ENCODE peak calls at places on chromosome 6, in seven cellular contexts. One of them, this sample, is unnamed. For H3K4me1, the result is how much of the 10 kb centered on the place peaks cover.

GRCh38 chr6:168968228-168968627 is 285.4 kb downstream of the THBS2 start:
- DNase-seq in psoas muscle: peak
- DNase-seq in right cardiac atrium: peak
- DNase-seq in GM23338: peak
- DNase-seq in adrenal gland: no peak
- DNase-seq in CD8-positive, alpha-beta memory T cell: no peak
- DNase-seq in A549: no peak
- DNase-seq in this sample: no peak

GRCh38 chr6:169157474-169158181 is 96.0 kb downstream of the THBS2 start:
- DNase-seq in CD8-positive, alpha-beta memory T cell: no peak
- DNase-seq in right cardiac atrium: no peak
- DNase-seq in psoas muscle: no peak
- DNase-seq in GM23338: no peak
- DNase-seq in adrenal gland: no peak
- DNase-seq in A549: no peak
- DNase-seq in this sample: no peak

GRCh38 chr6:65671922-65672321 is 35.1 kb downstream of the EYS start:
- DNase-seq in psoas muscle: no peak
- DNase-seq in GM23338: no peak
- DNase-seq in right cardiac atrium: no peak
- DNase-seq in CD8-positive, alpha-beta memory T cell: no peak
- DNase-seq in A549: no peak
- DNase-seq in adrenal gland: no peak
- DNase-seq in this sample: no peak

GRCh38 chr6:718345-718744 is 25.4 kb upstream of the EXOC2 start:
- DNase-seq in right cardiac atrium: no peak
- DNase-seq in psoas muscle: no peak
- DNase-seq in A549: no peak
- DNase-seq in adrenal gland: no peak
- DNase-seq in CD8-positive, alpha-beta memory T cell: no peak
- DNase-seq in GM23338: peak
- DNase-seq in this sample: no peak

GRCh38 chr6:44179648-44180047 is 21.0 kb downstream of the CAPN11 start:
- DNase-seq in psoas muscle: no peak
- DNase-seq in GM23338: no peak
- DNase-seq in CD8-positive, alpha-beta memory T cell: no peak
- DNase-seq in adrenal gland: no peak
- DNase-seq in A549: no peak
- DNase-seq in right cardiac atrium: no peak
- DNase-seq in this sample: no peak

GRCh38 chr6:139219746-139220145 is 72.1 kb downstream of the TXLNB start:
- DNase-seq in psoas muscle: no peak
- DNase-seq in GM23338: no peak
- DNase-seq in adrenal gland: no peak
- DNase-seq in CD8-positive, alpha-beta memory T cell: no peak
- DNase-seq in A549: no peak
- DNase-seq in right cardiac atrium: no peak
- DNase-seq in this sample: no peak

GRCh38 chr6:107080036-107080435 is 35.3 kb downstream of the BEND3 start:
- DNase-seq in adrenal gland: no peak
- DNase-seq in CD8-positive, alpha-beta memory T cell: no peak
- DNase-seq in GM23338: peak
- DNase-seq in A549: no peak
- DNase-seq in psoas muscle: no peak
- DNase-seq in right cardiac atrium: no peak
- DNase-seq in this sample: no peak

GRCh38 chr6:149393002-149393679 is 6.9 kb upstream of the SUMO4 start:
- DNase-seq in psoas muscle: no peak
- DNase-seq in CD8-positive, alpha-beta memory T cell: no peak
- DNase-seq in GM23338: no peak
- DNase-seq in right cardiac atrium: no peak
- DNase-seq in A549: no peak
- DNase-seq in adrenal gland: no peak
- DNase-seq in this sample: no peak

GRCh38 chr6:170529839-170530520 is 23.1 kb downstream of the PSMB1 start:
- DNase-seq in A549: peak
- DNase-seq in adrenal gland: peak
- DNase-seq in GM23338: peak
- DNase-seq in right cardiac atrium: peak
- DNase-seq in psoas muscle: peak
- DNase-seq in CD8-positive, alpha-beta memory T cell: peak
- DNase-seq in this sample: peak

GRCh38 chr6:129031051-129031599 is 148.2 kb downstream of the LAMA2 start:
- DNase-seq in CD8-positive, alpha-beta memory T cell: no peak
- DNase-seq in psoas muscle: no peak
- DNase-seq in A549: no peak
- DNase-seq in adrenal gland: no peak
- DNase-seq in GM23338: no peak
- DNase-seq in right cardiac atrium: no peak
- DNase-seq in this sample: no peak

GRCh38 chr6:107730106-107730505 is 94.0 kb downstream of the SCML4 start:
- DNase-seq in CD8-positive, alpha-beta memory T cell: no peak
- DNase-seq in GM23338: peak
- DNase-seq in A549: no peak
- DNase-seq in right cardiac atrium: no peak
- DNase-seq in psoas muscle: no peak
- DNase-seq in adrenal gland: no peak
- DNase-seq in this sample: no peak

GRCh38 chr6:45513843-45514242 is 136.1 kb upstream of the SUPT3H start:
- DNase-seq in psoas muscle: no peak
- DNase-seq in GM23338: no peak
- DNase-seq in right cardiac atrium: no peak
- DNase-seq in A549: no peak
- DNase-seq in adrenal gland: no peak
- DNase-seq in CD8-positive, alpha-beta memory T cell: no peak
- DNase-seq in this sample: no peak

GRCh38 chr6:46051962-46052361 is 36.3 kb upstream of the CLIC5 start:
- DNase-seq in adrenal gland: no peak
- DNase-seq in GM23338: no peak
- DNase-seq in psoas muscle: no peak
- DNase-seq in right cardiac atrium: no peak
- DNase-seq in CD8-positive, alpha-beta memory T cell: no peak
- DNase-seq in A549: no peak
- DNase-seq in this sample: no peak

GRCh38 chr6:49082611-49083010 is 380.4 kb downstream of the MMUT start:
- DNase-seq in psoas muscle: no peak
- DNase-seq in A549: no peak
- DNase-seq in CD8-positive, alpha-beta memory T cell: no peak
- DNase-seq in GM23338: no peak
- DNase-seq in adrenal gland: no peak
- DNase-seq in right cardiac atrium: no peak
- DNase-seq in this sample: no peak

GRCh38 chr6:37488464-37488863 is 11.2 kb downstream of the CCDC167 start:
- DNase-seq in right cardiac atrium: no peak
- DNase-seq in A549: no peak
- DNase-seq in CD8-positive, alpha-beta memory T cell: no peak
- DNase-seq in psoas muscle: no peak
- DNase-seq in adrenal gland: no peak
- DNase-seq in GM23338: no peak
- DNase-seq in this sample: no peak

GRCh38 chr6:42177514-42178364 is 4.6 kb downstream of the GUCA1A start:
- DNase-seq in GM23338: peak
- DNase-seq in right cardiac atrium: no peak
- DNase-seq in psoas muscle: no peak
- DNase-seq in adrenal gland: no peak
- DNase-seq in A549: no peak
- DNase-seq in CD8-positive, alpha-beta memory T cell: no peak
- DNase-seq in this sample: no peak

GRCh38 chr6:60670036-60670435 is 1616.0 kb downstream of the KHDRBS2 start:
- DNase-seq in adrenal gland: no peak
- DNase-seq in CD8-positive, alpha-beta memory T cell: no peak
- DNase-seq in right cardiac atrium: no peak
- DNase-seq in A549: no peak
- DNase-seq in GM23338: no peak
- DNase-seq in psoas muscle: no peak
- DNase-seq in this sample: no peak

GRCh38 chr6:106116125-106116524 is 30.0 kb downstream of the PRDM1 start:
- DNase-seq in psoas muscle: no peak
- DNase-seq in CD8-positive, alpha-beta memory T cell: no peak
- DNase-seq in adrenal gland: peak
- DNase-seq in A549: no peak
- DNase-seq in right cardiac atrium: no peak
- DNase-seq in GM23338: no peak
- DNase-seq in this sample: no peak

GRCh38 chr6:16688984-16689636 is 72.2 kb downstream of the ATXN1 start:
- DNase-seq in psoas muscle: no peak
- DNase-seq in A549: no peak
- DNase-seq in CD8-positive, alpha-beta memory T cell: no peak
- DNase-seq in right cardiac atrium: no peak
- DNase-seq in adrenal gland: no peak
- DNase-seq in GM23338: no peak
- DNase-seq in this sample: no peak

GRCh38 chr6:136288566-136289326 is 900 bp downstream of the BCLAF1 start:
- DNase-seq in psoas muscle: peak
- DNase-seq in CD8-positive, alpha-beta memory T cell: peak
- DNase-seq in adrenal gland: peak
- DNase-seq in GM23338: peak
- DNase-seq in A549: peak
- DNase-seq in right cardiac atrium: peak
- DNase-seq in this sample: peak

GRCh38 chr6:40957616-40958492 is 81.2 kb downstream of the UNC5CL start:
- DNase-seq in GM23338: no peak
- DNase-seq in CD8-positive, alpha-beta memory T cell: no peak
- DNase-seq in psoas muscle: no peak
- DNase-seq in adrenal gland: no peak
- DNase-seq in A549: peak
- DNase-seq in right cardiac atrium: no peak
- DNase-seq in this sample: no peak
- H3K4me1 ChIP-seq in GM23338: under half
- H3K4me1 ChIP-seq in CD8-positive, alpha-beta memory T cell: under half
- H3K4me1 ChIP-seq in psoas muscle: under half
- H3K4me1 ChIP-seq in adrenal gland: under half
- H3K4me1 ChIP-seq in A549: half or more
- H3K4me1 ChIP-seq in right cardiac atrium: under half
- H3K4me1 ChIP-seq in this sample: under half

GRCh38 chr6:56247654-56248122 is 308 bp upstream of the COL21A1 start:
- DNase-seq in adrenal gland: no peak
- DNase-seq in CD8-positive, alpha-beta memory T cell: no peak
- DNase-seq in GM23338: no peak
- DNase-seq in right cardiac atrium: no peak
- DNase-seq in psoas muscle: no peak
- DNase-seq in A549: no peak
- DNase-seq in this sample: no peak
- H3K4me3 ChIP-seq in adrenal gland: peak
- H3K4me3 ChIP-seq in CD8-positive, alpha-beta memory T cell: no peak
- H3K4me3 ChIP-seq in GM23338: peak
- H3K4me3 ChIP-seq in right cardiac atrium: peak
- H3K4me3 ChIP-seq in psoas muscle: peak
- H3K4me3 ChIP-seq in A549: peak
- H3K4me3 ChIP-seq in this sample: peak

DNA sequence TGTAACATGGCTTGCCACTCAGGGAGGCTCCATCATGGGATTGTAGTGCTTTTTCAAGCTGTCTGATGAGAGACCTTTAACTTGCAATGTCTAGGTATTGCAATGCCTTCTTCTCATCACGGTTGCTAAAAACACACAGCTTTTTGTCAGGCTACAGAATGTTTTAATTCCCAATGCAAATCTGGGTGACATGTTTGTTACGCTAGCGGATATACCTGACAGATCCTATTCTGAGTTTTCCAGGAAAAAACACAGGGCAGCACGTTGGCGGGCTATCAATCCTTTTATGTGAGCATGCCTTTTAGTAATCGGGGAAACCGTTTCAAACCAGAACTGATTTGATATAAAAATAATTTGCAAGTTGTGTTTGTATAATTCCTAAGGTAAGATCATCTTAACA is 577.2 kb upstream of the MAP3K7 start:
- DNase-seq in adrenal gland: no peak
- DNase-seq in GM23338: no peak
- DNase-seq in psoas muscle: no peak
- DNase-seq in CD8-positive, alpha-beta memory T cell: no peak
- DNase-seq in A549: no peak
- DNase-seq in right cardiac atrium: no peak
- DNase-seq in this sample: no peak
- H3K4me1 ChIP-seq in adrenal gland: under half
- H3K4me1 ChIP-seq in GM23338: under half
- H3K4me1 ChIP-seq in psoas muscle: under half
- H3K4me1 ChIP-seq in CD8-positive, alpha-beta memory T cell: under half
- H3K4me1 ChIP-seq in A549: under half
- H3K4me1 ChIP-seq in right cardiac atrium: under half
- H3K4me1 ChIP-seq in this sample: under half

GRCh38 chr6:34240329-34241248 is 3.9 kb downstream of the HMGA1 start:
- DNase-seq in adrenal gland: peak
- DNase-seq in GM23338: no peak
- DNase-seq in A549: no peak
- DNase-seq in CD8-positive, alpha-beta memory T cell: no peak
- DNase-seq in right cardiac atrium: no peak
- DNase-seq in psoas muscle: no peak
- DNase-seq in this sample: no peak
- H3K4me3 ChIP-seq in adrenal gland: no peak
- H3K4me3 ChIP-seq in GM23338: peak
- H3K4me3 ChIP-seq in A549: no peak
- H3K4me3 ChIP-seq in CD8-positive, alpha-beta memory T cell: no peak
- H3K4me3 ChIP-seq in right cardiac atrium: no peak
- H3K4me3 ChIP-seq in psoas muscle: no peak
- H3K4me3 ChIP-seq in this sample: no peak

DNA sequence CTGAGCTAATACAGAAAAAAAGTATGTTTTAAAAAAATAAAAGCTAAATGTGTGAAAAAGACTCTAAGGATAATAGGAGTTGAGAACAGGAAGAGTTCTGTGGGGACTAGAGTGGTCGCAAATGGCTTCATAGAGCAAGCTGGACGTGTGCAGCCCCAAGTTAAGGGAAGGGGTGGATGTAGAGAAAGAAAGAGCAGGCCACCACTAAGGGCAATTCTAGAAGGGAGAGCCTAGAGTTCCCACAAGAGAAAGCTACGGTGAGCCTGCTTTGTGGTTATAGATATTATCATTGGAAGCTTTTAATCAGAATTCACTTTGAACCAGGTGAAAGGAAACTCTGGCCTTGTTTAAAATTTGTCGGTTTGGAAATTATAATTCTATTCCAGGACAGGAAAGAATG is 101.6 kb downstream of the HIVEP2 start:
- DNase-seq in right cardiac atrium: no peak
- DNase-seq in psoas muscle: no peak
- DNase-seq in adrenal gland: no peak
- DNase-seq in A549: no peak
- DNase-seq in CD8-positive, alpha-beta memory T cell: no peak
- DNase-seq in GM23338: no peak
- DNase-seq in this sample: no peak
- H3K4me1 ChIP-seq in right cardiac atrium: under half
- H3K4me1 ChIP-seq in psoas muscle: half or more
- H3K4me1 ChIP-seq in adrenal gland: under half
- H3K4me1 ChIP-seq in A549: half or more
- H3K4me1 ChIP-seq in CD8-positive, alpha-beta memory T cell: half or more
- H3K4me1 ChIP-seq in GM23338: half or more
- H3K4me1 ChIP-seq in this sample: under half

DNA sequence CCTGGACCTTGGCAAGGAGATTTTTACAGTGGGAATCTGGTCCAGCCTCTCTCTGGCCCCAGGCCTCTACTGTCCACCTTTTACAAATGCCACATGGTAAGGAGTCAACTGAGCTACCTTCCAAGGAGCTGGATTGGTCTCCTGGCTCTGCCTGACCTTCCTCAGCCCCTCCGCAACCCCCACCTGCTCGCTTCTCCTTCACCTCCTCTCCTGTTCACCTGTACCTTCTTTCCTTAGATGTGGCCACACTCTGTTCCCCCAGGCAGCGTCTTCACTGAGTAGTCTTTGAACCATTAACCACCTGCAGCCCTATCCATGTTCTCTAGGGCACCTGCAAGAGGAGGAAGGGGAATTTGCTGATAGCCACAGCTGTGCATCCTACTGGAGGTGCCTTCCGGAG is 55.3 kb upstream of the DDR1 start:
- DNase-seq in CD8-positive, alpha-beta memory T cell: no peak
- DNase-seq in adrenal gland: no peak
- DNase-seq in right cardiac atrium: no peak
- DNase-seq in psoas muscle: no peak
- DNase-seq in A549: no peak
- DNase-seq in GM23338: no peak
- DNase-seq in this sample: no peak
- H3K4me3 ChIP-seq in CD8-positive, alpha-beta memory T cell: peak
- H3K4me3 ChIP-seq in adrenal gland: no peak
- H3K4me3 ChIP-seq in right cardiac atrium: no peak
- H3K4me3 ChIP-seq in psoas muscle: no peak
- H3K4me3 ChIP-seq in A549: no peak
- H3K4me3 ChIP-seq in GM23338: no peak
- H3K4me3 ChIP-seq in this sample: no peak